ENCODE peak calls at places on chromosome 16, in four cellular contexts. One of them, this sample, is unnamed.

GRCh38 chr16:55528974-55529373 is 20.1 kb downstream of the LPCAT2 start:
- DNase-seq in nucleus accumbens: no peak
- DNase-seq in heart right ventricle: no peak
- DNase-seq in activated CD4-positive, alpha-beta T cell treated with anti-CD3 and anti-CD28 coated beads for 24 hours: no peak
- DNase-seq in this sample: no peak

GRCh38 chr16:66427036-66427446 is at the start of gene BEAN1:
- DNase-seq in nucleus accumbens: no peak
- DNase-seq in activated CD4-positive, alpha-beta T cell treated with anti-CD3 and anti-CD28 coated beads for 24 hours: no peak
- DNase-seq in heart right ventricle: no peak
- DNase-seq in this sample: no peak

GRCh38 chr16:23679986-23680336 is 1.3 kb downstream of the PLK1 start:
- DNase-seq in nucleus accumbens: no peak
- DNase-seq in heart right ventricle: no peak
- DNase-seq in activated CD4-positive, alpha-beta T cell treated with anti-CD3 and anti-CD28 coated beads for 24 hours: no peak
- DNase-seq in this sample: no peak

GRCh38 chr16:21101631-21102420 is 48.8 kb downstream of the DNAH3 start:
- DNase-seq in activated CD4-positive, alpha-beta T cell treated with anti-CD3 and anti-CD28 coated beads for 24 hours: no peak
- DNase-seq in heart right ventricle: no peak
- DNase-seq in nucleus accumbens: no peak
- DNase-seq in this sample: no peak

GRCh38 chr16:47140686-47141085 is 3.1 kb downstream of the NETO2 start:
- DNase-seq in activated CD4-positive, alpha-beta T cell treated with anti-CD3 and anti-CD28 coated beads for 24 hours: no peak
- DNase-seq in nucleus accumbens: no peak
- DNase-seq in heart right ventricle: no peak
- DNase-seq in this sample: no peak

GRCh38 chr16:82055117-82055516 is 20.1 kb downstream of the HSD17B2 start:
- DNase-seq in nucleus accumbens: no peak
- DNase-seq in heart right ventricle: no peak
- DNase-seq in activated CD4-positive, alpha-beta T cell treated with anti-CD3 and anti-CD28 coated beads for 24 hours: no peak
- DNase-seq in this sample: no peak

GRCh38 chr16:72399811-72400210 is 227.9 kb upstream of the PMFBP1 start:
- DNase-seq in activated CD4-positive, alpha-beta T cell treated with anti-CD3 and anti-CD28 coated beads for 24 hours: no peak
- DNase-seq in heart right ventricle: no peak
- DNase-seq in nucleus accumbens: no peak
- DNase-seq in this sample: no peak

GRCh38 chr16:68244903-68245853 is at the start of gene PLA2G15:
- DNase-seq in nucleus accumbens: peak; percentile 88
- DNase-seq in activated CD4-positive, alpha-beta T cell treated with anti-CD3 and anti-CD28 coated beads for 24 hours: peak; percentile 96
- DNase-seq in heart right ventricle: peak; percentile 99
- DNase-seq in this sample: peak; percentile 93

GRCh38 chr16:71358464-71359031 is at the start of gene CALB2:
- DNase-seq in activated CD4-positive, alpha-beta T cell treated with anti-CD3 and anti-CD28 coated beads for 24 hours: peak; percentile 51
- DNase-seq in heart right ventricle: peak; percentile 35
- DNase-seq in nucleus accumbens: peak; percentile 18
- DNase-seq in this sample: peak; percentile 54

GRCh38 chr16:57424599-57424998 is 20.0 kb downstream of the CCL17 start:
- DNase-seq in heart right ventricle: peak; percentile 55
- DNase-seq in nucleus accumbens: no peak
- DNase-seq in activated CD4-positive, alpha-beta T cell treated with anti-CD3 and anti-CD28 coated beads for 24 hours: no peak
- DNase-seq in this sample: peak; percentile 25

GRCh38 chr16:48354877-48355585 is 30.2 kb downstream of the SIAH1 start:
- DNase-seq in activated CD4-positive, alpha-beta T cell treated with anti-CD3 and anti-CD28 coated beads for 24 hours: no peak
- DNase-seq in nucleus accumbens: no peak
- DNase-seq in heart right ventricle: no peak
- DNase-seq in this sample: no peak

GRCh38 chr16:1345651-1346421 is 5.8 kb downstream of the TSR3 start:
- DNase-seq in activated CD4-positive, alpha-beta T cell treated with anti-CD3 and anti-CD28 coated beads for 24 hours: no peak
- DNase-seq in heart right ventricle: no peak
- DNase-seq in nucleus accumbens: no peak
- DNase-seq in this sample: no peak

This sample was measured in midbrain.